ENCODE peak calls at places on chromosomes 2 and 18, in ten cellular contexts. E is astrocyte of the spinal cord, I is left ventricle myocardium inferior, N is kidney epithelial cell, H is pancreas, R is uterus, L is GM12864, O is thoracic aorta, S is foreskin fibroblast, P is AG04450. K is an unnamed sample.

GRCh38 chr2:65317841-65318240 is 90.2 kb downstream of the ACTR2 start:
- DNase-seq in O (no peak), L (no peak), H (no peak), R (no peak), I (no peak), P (no peak), E (no peak), S (no peak), N (no peak), K (no peak)

GRCh38 chr2:234111523-234111922 is 61.0 kb downstream of the SPP2 start:
- DNase-seq in E (peak), P (no peak), R (no peak), I (no peak), H (no peak), S (peak), O (no peak), L (no peak), N (peak), K (no peak)

GRCh38 chr2:134413430-134413829 is 159.6 kb downstream of the MGAT5 start:
- DNase-seq in S (peak), I (no peak), H (no peak), L (no peak), O (no peak), N (no peak), P (no peak), R (no peak), E (no peak), K (no peak)

GRCh38 chr2:20585710-20586378 is 65.1 kb downstream of the HS1BP3 start:
- DNase-seq in P (no peak), N (no peak), L (no peak), E (no peak), H (no peak), R (peak), O (no peak), S (no peak), I (peak), K (no peak)

GRCh38 chr2:214465386-214466146 is 54.7 kb downstream of the VWC2L start:
- DNase-seq in E (peak), I (peak), S (peak), P (peak), H (no peak), N (no peak), O (no peak), R (no peak), L (no peak), K (no peak)

GRCh38 chr2:157830696-157831570 is 45.2 kb downstream of the ACVR1 start:
- DNase-seq in L (no peak), N (peak), O (peak), H (peak), I (no peak), E (peak), R (peak), S (peak), P (peak), K (peak)

GRCh38 chr2:134300585-134300984 is 46.7 kb downstream of the MGAT5 start:
- DNase-seq in P (no peak), S (no peak), I (no peak), N (no peak), H (no peak), L (no peak), E (no peak), R (no peak), O (no peak), K (no peak)

GRCh38 chr2:81839780-81840179 is 1535.2 kb upstream of the LRRTM1 start:
- DNase-seq in H (no peak), I (no peak), O (no peak), N (no peak), L (no peak), S (peak), P (no peak), R (no peak), E (no peak), K (no peak)

GRCh38 chr2:71554028-71554705 is 100.8 kb downstream of the DYSF start:
- DNase-seq in I (no peak), E (no peak), O (no peak), N (no peak), H (no peak), P (no peak), L (no peak), S (no peak), R (no peak), K (no peak)

GRCh38 chr2:17257194-17257909 is 260.9 kb downstream of the RAD51AP2 start:
- DNase-seq in H (no peak), I (no peak), L (no peak), S (peak), N (no peak), O (no peak), P (no peak), R (no peak), E (peak), K (peak)

GRCh38 chr2:127906206-127906926 is 20.6 kb upstream of the AMMECR1L start:
- DNase-seq in P (no peak), S (no peak), E (no peak), I (no peak), O (no peak), N (no peak), L (no peak), H (no peak), R (no peak), K (no peak)

GRCh38 chr2:100767224-100767653 is 52.7 kb upstream of the NPAS2 start:
- DNase-seq in I (no peak), R (no peak), E (peak), N (no peak), O (no peak), S (peak), L (no peak), P (no peak), H (no peak), K (no peak)

GRCh38 chr18:34258176-34258575 is 33.5 kb upstream of the NOL4 start:
- DNase-seq in I (no peak), P (no peak), S (no peak), L (no peak), N (no peak), O (no peak), E (no peak), R (no peak), H (no peak), K (no peak)

GRCh38 chr2:188050716-188051115 is 241.0 kb upstream of the GULP1 start:
- DNase-seq in R (no peak), E (peak), S (no peak), N (peak), L (no peak), O (no peak), H (no peak), I (no peak), P (no peak), K (peak)

GRCh38 chr2:234682492-234683228 is 185.8 kb upstream of the ARL4C start:
- DNase-seq in O (no peak), H (no peak), E (peak), N (no peak), P (no peak), L (no peak), I (no peak), R (no peak), S (peak), K (peak)

DNA sequence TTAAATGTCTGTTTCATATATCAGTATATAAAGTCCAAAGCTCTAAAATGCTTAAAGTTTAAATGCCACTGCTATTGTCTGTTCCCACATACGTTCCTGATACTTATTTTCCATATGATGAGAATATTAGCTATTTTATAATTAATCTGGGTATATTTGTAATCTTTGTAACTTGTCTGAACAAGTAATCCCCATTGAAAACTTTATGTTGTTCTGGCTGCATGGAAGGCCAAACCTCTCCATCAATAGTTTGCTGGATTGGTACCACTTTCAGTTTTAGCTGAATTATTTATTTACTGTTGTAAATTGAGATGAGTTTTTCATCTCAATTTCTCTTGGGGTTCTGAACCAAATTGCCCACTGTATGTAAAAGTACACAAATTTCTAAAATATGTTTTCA is 1.5 kb downstream of the MBD5 start:
- DNase-seq in P (no peak), R (no peak), I (no peak), O (no peak), L (no peak), S (peak), N (no peak), H (no peak), E (no peak), K (no peak)
- H3K4me3 ChIP-seq in P (peak), R (no peak), I (peak), O (peak), L (peak), S (peak), N (peak), H (no peak), E (peak), K (peak)

DNA sequence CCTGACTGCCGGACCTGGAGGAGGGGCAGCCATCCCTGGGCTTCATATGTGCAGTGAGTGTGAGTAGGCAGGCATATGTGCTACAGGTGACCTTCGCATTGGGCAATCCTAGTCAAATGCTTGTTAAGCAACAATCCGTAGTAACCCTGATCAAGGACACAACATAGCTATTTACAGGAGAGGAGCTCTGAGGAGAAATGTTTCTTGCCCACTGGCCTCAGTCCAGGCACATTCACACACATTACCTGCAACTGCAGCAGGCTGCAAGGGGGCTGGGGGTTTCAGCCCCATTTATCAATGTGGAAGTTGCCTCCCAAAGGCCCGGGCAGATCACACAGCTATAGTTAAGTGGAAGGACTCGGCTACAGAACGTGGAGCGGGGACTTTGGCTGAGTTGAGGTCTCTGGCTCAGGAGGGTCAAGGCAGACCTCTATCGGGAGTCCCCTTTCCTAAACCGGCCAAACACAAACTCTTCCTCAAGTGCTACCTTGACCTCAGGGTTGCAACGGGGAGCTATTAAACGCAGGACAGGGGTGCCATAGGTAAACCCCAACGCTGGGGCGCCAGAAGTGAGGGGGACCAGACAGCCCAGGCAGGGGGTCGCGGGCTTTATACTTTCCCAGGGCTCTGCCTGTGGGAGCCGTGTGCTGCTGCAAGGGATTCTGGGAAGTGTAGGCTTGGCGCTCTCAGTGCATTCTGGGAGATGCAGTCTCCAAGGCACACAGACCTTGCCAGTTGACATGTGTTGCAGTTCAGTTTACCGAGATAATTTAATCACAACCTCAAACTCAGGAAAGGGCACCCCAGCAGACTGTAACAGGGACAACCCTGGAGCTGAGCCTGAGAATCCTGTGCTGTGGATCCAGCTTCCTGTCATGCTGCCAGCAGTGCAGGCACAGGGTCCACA is 9.4 kb downstream of the KHK start:
- DNase-seq in S (peak), L (no peak), O (no peak), I (peak), P (no peak), H (peak), R (peak), E (peak), N (no peak), K (no peak)
- H3K4me3 ChIP-seq in S (peak), L (peak), O (peak), I (peak), P (peak), H (no peak), R (peak), E (peak), N (peak), K (peak)

DNA sequence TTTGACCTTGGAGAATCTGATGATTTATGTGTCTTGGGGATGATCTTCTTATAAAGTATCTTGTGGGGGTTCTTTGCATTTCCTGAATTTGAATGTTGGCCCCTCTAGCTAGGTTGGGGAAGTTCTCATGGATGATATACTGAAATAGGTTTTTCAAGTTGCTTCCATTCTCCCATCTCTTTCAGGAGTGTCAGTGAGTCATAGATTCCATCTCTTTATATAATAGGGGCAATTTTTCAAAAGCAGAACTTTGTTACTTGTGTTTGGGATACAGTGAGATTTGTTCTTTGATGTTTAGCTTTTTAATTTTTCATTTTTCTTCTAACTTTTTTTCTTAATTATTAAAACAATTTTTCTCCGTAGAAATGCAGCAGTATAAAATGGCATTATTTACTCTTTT is 19.4 kb downstream of the TMEM87B start:
- DNase-seq in S (no peak), I (no peak), L (no peak), R (no peak), N (no peak), E (no peak), O (no peak), H (no peak), P (no peak), K (no peak)
- H3K4me3 ChIP-seq in S (no peak), I (no peak), L (no peak), R (no peak), N (no peak), E (no peak), O (no peak), H (no peak), P (no peak), K (no peak)

GRCh38 chr2:85437488-85438290 is 19.2 kb downstream of the SH2D6 start:
- DNase-seq in H (peak), R (peak), E (peak), P (no peak), L (no peak), O (no peak), N (no peak), S (peak), I (peak), K (no peak)
- H3K4me3 ChIP-seq in H (no peak), R (peak), E (no peak), P (peak), L (peak), O (peak), N (peak), S (peak), I (peak), K (peak)